ENCODE peak calls at places on chromosome 17, in four cellular contexts. B is SJSA1, V is DND-41, C is adrenal gland. X is an unnamed sample. For H3K4me1 and H3K9me3, the result is how much of the 10 kb centered on the place peaks cover.

GRCh38 chr17:19384723-19385391 is 2.1 kb downstream of the MFAP4 start:
- DNase-seq in B (no peak), V (peak), C (peak), X (peak)

GRCh38 chr17:64628641-64629040 is 33.5 kb downstream of the SMURF2 start:
- DNase-seq in B (no peak), V (no peak), C (no peak), X (no peak)

GRCh38 chr17:2900842-2901241 is 104.6 kb downstream of the RAP1GAP2 start:
- DNase-seq in B (no peak), V (no peak), C (no peak), X (no peak)

GRCh38 chr17:237406-237955 is 56.0 kb upstream of the DOC2B start:
- DNase-seq in B (no peak), V (no peak), C (no peak), X (no peak)

GRCh38 chr17:58187063-58187462 is 5.5 kb upstream of the EPX start:
- DNase-seq in B (no peak), V (no peak), C (no peak), X (no peak)

GRCh38 chr17:33292981-33293867 is at the start of gene ASIC2:
- DNase-seq in B (no peak), V (no peak), C (peak), X (no peak)

GRCh38 chr17:30950669-30951399 is 20.0 kb upstream of the RNF135 start:
- DNase-seq in B (no peak), V (no peak), C (peak), X (no peak)

GRCh38 chr17:71900830-71901229 is 220.0 kb upstream of the SOX9 start:
- DNase-seq in B (no peak), V (no peak), C (no peak), X (no peak)

GRCh38 chr17:80166446-80166845 is 3.4 kb upstream of the CARD14 start:
- DNase-seq in B (no peak), V (no peak), C (no peak), X (no peak)

GRCh38 chr17:17118399-17118798 is 76.1 kb downstream of the MPRIP start:
- DNase-seq in B (no peak), V (no peak), C (no peak), X (no peak)

GRCh38 chr17:57890857-57891232 is 41.0 kb upstream of the MRPS23 start:
- DNase-seq in B (no peak), V (no peak), C (no peak), X (no peak)

GRCh38 chr17:61436995-61437704 is 15.1 kb upstream of the TBX4 start:
- DNase-seq in B (no peak), V (no peak), C (no peak), X (no peak)

GRCh38 chr17:15941781-15942180 is 3.1 kb upstream of the ADORA2B start:
- DNase-seq in B (no peak), V (no peak), C (no peak), X (no peak)

GRCh38 chr17:32335046-32335445 is 6.9 kb downstream of the C17orf75 start:
- DNase-seq in B (no peak), V (no peak), C (no peak), X (no peak)

GRCh38 chr17:68432086-68432864 is 25.0 kb downstream of the WIPI1 start:
- DNase-seq in B (no peak), V (no peak), C (peak), X (no peak)

GRCh38 chr17:14749269-14749668 is 448.4 kb downstream of the HS3ST3B1 start:
- DNase-seq in B (no peak), V (no peak), C (no peak), X (no peak)

GRCh38 chr17:75542184-75542583 is 16.7 kb downstream of the LLGL2 start:
- DNase-seq in B (no peak), V (no peak), C (no peak), X (no peak)
- H3K27ac ChIP-seq in B (no peak), V (no peak), C (no peak), X (no peak)

GRCh38 chr17:8046306-8046928 is 7.6 kb downstream of the ALOX15B start:
- DNase-seq in B (no peak), V (no peak), C (no peak), X (no peak)
- H3K4me1 ChIP-seq in B (under half), V (under half), C (under half), X (under half)

GRCh38 chr17:39920218-39921210 is 2.1 kb upstream of the GSDMB start:
- DNase-seq in B (no peak), V (peak), C (no peak), X (no peak)
- H3K9me3 ChIP-seq in B (under half), V (under half), C (under half), X (under half)

GRCh38 chr17:48240122-48240521 is 132.6 kb downstream of the SNX11 start:
- DNase-seq in B (no peak), V (no peak), C (no peak), X (no peak)
- H3K27ac ChIP-seq in B (peak), V (no peak), C (peak), X (peak)

DNA sequence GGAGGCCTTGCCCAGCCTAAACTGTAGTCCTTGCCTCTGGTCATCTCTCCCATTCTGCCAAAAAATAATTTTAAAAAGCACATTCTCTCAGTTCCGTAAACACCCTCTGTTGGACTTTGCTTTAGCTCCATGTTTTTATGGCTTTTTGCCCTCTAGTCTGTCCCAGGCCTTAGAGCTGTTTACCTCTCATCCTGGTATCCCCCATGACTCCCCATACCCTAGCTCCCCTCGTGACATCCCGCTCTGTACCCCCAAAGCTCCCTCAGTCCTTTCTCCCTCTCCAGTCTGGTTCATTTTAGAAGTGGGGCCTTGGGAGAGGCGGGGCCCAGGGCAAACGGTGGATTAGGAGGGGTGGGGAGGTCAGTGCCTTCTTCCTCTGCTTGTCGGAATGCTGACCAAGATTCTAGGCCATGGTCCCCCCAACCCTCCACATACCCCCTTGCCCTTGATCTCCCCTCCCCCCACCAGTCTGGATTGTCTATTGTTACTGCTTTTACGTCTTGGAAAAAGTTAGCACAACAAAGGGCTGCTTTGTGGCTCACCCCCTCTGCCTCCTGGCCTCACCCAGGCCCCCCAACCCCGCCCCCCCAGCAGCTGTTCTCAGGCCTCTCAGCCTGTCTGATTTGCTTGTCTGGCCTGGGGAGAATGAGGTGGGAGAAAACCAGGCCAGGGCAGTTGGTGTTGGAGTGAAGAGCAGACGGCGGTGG is 18.3 kb downstream of the GJD3 start:
- DNase-seq in B (no peak), V (no peak), C (no peak), X (peak)
- H3K4me1 ChIP-seq in B (half or more), V (under half), C (half or more), X (half or more)

X was measured in SJCRH30.